ENCODE peak calls at places on chromosomes 5 and 9, in five cellular contexts. C is CD4-positive, alpha-beta T cell; Y is CD8-positive, alpha-beta T cell; Q is activated T-cell treated with anti-CD3 and anti-CD28 coated beads, Interleukin-2, amount 50 U/mL, for 72 hours; J is body of pancreas. S is an unnamed sample.

GRCh38 chr5:83583859-83584258 is 112.3 kb downstream of the VCAN start:
- DNase-seq in Q (no peak), C (no peak), J (no peak), Y (no peak), S (no peak)

GRCh38 chr9:21121079-21121478 is 20.6 kb downstream of the IFNW1 start:
- DNase-seq in Y (no peak), Q (no peak), J (no peak), C (no peak), S (no peak)

GRCh38 chr9:38346811-38347735 is 45.4 kb upstream of the ALDH1B1 start:
- DNase-seq in Y (no peak), Q (no peak), J (peak), C (no peak), S (no peak)

GRCh38 chr5:64147849-64148441 is 17.7 kb upstream of the RNF180 start:
- DNase-seq in C (no peak), Y (no peak), J (peak), Q (no peak), S (no peak)

GRCh38 chr5:177478711-177479646 is 5.5 kb upstream of the DBN1 start:
- DNase-seq in Q (peak), J (peak), C (no peak), Y (peak), S (no peak)

GRCh38 chr9:76135902-76136301 is 245.4 kb downstream of the PCSK5 start:
- DNase-seq in J (no peak), Y (no peak), C (no peak), Q (no peak), S (no peak)

GRCh38 chr5:110251366-110251765 is 475.1 kb downstream of the TMEM232 start:
- DNase-seq in C (no peak), Y (no peak), Q (no peak), J (no peak), S (no peak)

GRCh38 chr5:159456722-159457462 is 126.6 kb upstream of the IL12B start:
- DNase-seq in J (no peak), C (no peak), Q (peak), Y (peak), S (no peak)

GRCh38 chr5:107381189-107381856 is 289.4 kb downstream of the EFNA5 start:
- DNase-seq in J (no peak), C (no peak), Q (no peak), Y (no peak), S (peak)

GRCh38 chr5:8721536-8721935 is 824.3 kb downstream of the SEMA5A start:
- DNase-seq in C (no peak), Q (no peak), Y (no peak), J (no peak), S (no peak)

GRCh38 chr5:142295084-142295758 is 29.6 kb downstream of the SPRY4 start:
- DNase-seq in C (no peak), J (no peak), Y (no peak), Q (no peak), S (no peak)

GRCh38 chr5:111383288-111383970 is 128.9 kb downstream of the STARD4 start:
- DNase-seq in Y (no peak), J (no peak), C (no peak), Q (no peak), S (no peak)

GRCh38 chr9:3863114-3863528 is 337.3 kb upstream of the RFX3 start:
- DNase-seq in J (no peak), Y (no peak), C (no peak), Q (peak), S (no peak)

GRCh38 chr9:21543187-21543586 is 61.1 kb upstream of the IFNE start:
- DNase-seq in C (no peak), J (no peak), Y (no peak), Q (no peak), S (no peak)

GRCh38 chr9:133656211-133657119 is 20.3 kb downstream of the DBH start:
- DNase-seq in C (peak), Q (peak), J (no peak), Y (peak), S (no peak)

GRCh38 chr5:138770977-138771376 is 17.8 kb downstream of the CTNNA1 start:
- DNase-seq in C (no peak), Q (no peak), Y (no peak), J (no peak), S (no peak)

GRCh38 chr9:97766092-97766491 is 69.0 kb upstream of the XPA start:
- DNase-seq in C (no peak), Y (no peak), J (no peak), Q (no peak), S (peak)

GRCh38 chr5:15573594-15573993 is 73.6 kb downstream of the FBXL7 start:
- DNase-seq in C (no peak), J (no peak), Q (no peak), Y (no peak), S (no peak)

GRCh38 chr5:94072116-94072515 is 330.7 kb upstream of the POU5F2 start:
- DNase-seq in Q (no peak), J (no peak), Y (no peak), C (no peak), S (no peak)

GRCh38 chr5:177369050-177369912 is 11.6 kb downstream of the RGS14 start:
- DNase-seq in J (peak), C (peak), Q (no peak), Y (no peak), S (no peak)

GRCh38 chr5:78639811-78640210 is 8.8 kb downstream of the LHFPL2 start:
- DNase-seq in Y (no peak), Q (no peak), C (no peak), J (no peak), S (no peak)

GRCh38 chr9:2923810-2924768 is 80.2 kb upstream of the PUM3 start:
- DNase-seq in C (no peak), J (no peak), Y (no peak), Q (no peak), S (no peak)

GRCh38 chr5:10681605-10682428 is 79.2 kb downstream of the DAP start:
- DNase-seq in Y (no peak), C (no peak), Q (no peak), J (no peak), S (no peak)

GRCh38 chr9:113650207-113651131 is 186.9 kb downstream of the RGS3 start:
- DNase-seq in C (no peak), Q (no peak), Y (no peak), J (no peak), S (no peak)

GRCh38 chr9:88373018-88373417 is 15.2 kb upstream of the SPIN1 start:
- DNase-seq in Y (no peak), Q (no peak), C (no peak), J (no peak), S (no peak)

GRCh38 chr5:83683836-83684235 is 36.8 kb downstream of the HAPLN1 start:
- DNase-seq in Q (no peak), C (no peak), J (no peak), Y (no peak), S (no peak)

GRCh38 chr5:38922199-38922598 is 76.4 kb downstream of the OSMR start:
- DNase-seq in C (peak), Y (peak), Q (peak), J (peak), S (peak)

S was measured in keratinocyte.